ENCODE peak calls at places on chromosome 9, in four cellular contexts. One of them, this sample, is unnamed.

GRCh38 chr9:83471223-83471622 is 67.0 kb downstream of the FRMD3 start:
- DNase-seq in amniotic stem cell: no peak
- DNase-seq in NCI-H1417: no peak
- DNase-seq in adrenal gland: no peak
- DNase-seq in this sample: no peak

GRCh38 chr9:15299374-15299939 is 7.6 kb downstream of the TTC39B start:
- DNase-seq in amniotic stem cell: no peak
- DNase-seq in NCI-H1417: no peak
- DNase-seq in adrenal gland: no peak
- DNase-seq in this sample: no peak

GRCh38 chr9:121634800-121635261 is 16.6 kb upstream of the DAB2IP start:
- DNase-seq in amniotic stem cell: no peak
- DNase-seq in NCI-H1417: peak
- DNase-seq in adrenal gland: no peak
- DNase-seq in this sample: no peak

GRCh38 chr9:137083418-137084004 is 3.3 kb upstream of the MAN1B1 start:
- DNase-seq in amniotic stem cell: peak
- DNase-seq in NCI-H1417: no peak
- DNase-seq in adrenal gland: peak
- DNase-seq in this sample: peak

GRCh38 chr9:119221281-119221680 is 148.0 kb downstream of the BRINP1 start:
- DNase-seq in amniotic stem cell: no peak
- DNase-seq in NCI-H1417: no peak
- DNase-seq in adrenal gland: no peak
- DNase-seq in this sample: no peak

GRCh38 chr9:107922246-107922645 is 432.7 kb upstream of the KLF4 start:
- DNase-seq in amniotic stem cell: no peak
- DNase-seq in NCI-H1417: no peak
- DNase-seq in adrenal gland: no peak
- DNase-seq in this sample: no peak

GRCh38 chr9:26165426-26165825 is 487.2 kb upstream of the TUSC1 start:
- DNase-seq in amniotic stem cell: no peak
- DNase-seq in NCI-H1417: no peak
- DNase-seq in adrenal gland: no peak
- DNase-seq in this sample: no peak

GRCh38 chr9:677461-678097 is 163.9 kb upstream of the DMRT1 start:
- DNase-seq in amniotic stem cell: no peak
- DNase-seq in NCI-H1417: peak
- DNase-seq in adrenal gland: no peak
- DNase-seq in this sample: no peak

GRCh38 chr9:82180711-82181110 is 192.1 kb downstream of the SPATA31D1 start:
- DNase-seq in amniotic stem cell: no peak
- DNase-seq in NCI-H1417: no peak
- DNase-seq in adrenal gland: no peak
- DNase-seq in this sample: no peak

GRCh38 chr9:21995652-21996275 is 1.2 kb downstream of the CDKN2B-AS1 start:
- DNase-seq in amniotic stem cell: no peak
- DNase-seq in NCI-H1417: no peak
- DNase-seq in adrenal gland: peak
- DNase-seq in this sample: no peak

GRCh38 chr9:3842839-3843238 is 317.0 kb upstream of the RFX3 start:
- DNase-seq in amniotic stem cell: no peak
- DNase-seq in NCI-H1417: no peak
- DNase-seq in adrenal gland: no peak
- DNase-seq in this sample: no peak

GRCh38 chr9:81266674-81267073 is 422.7 kb downstream of the TLE1 start:
- DNase-seq in amniotic stem cell: no peak
- DNase-seq in NCI-H1417: no peak
- DNase-seq in adrenal gland: no peak
- DNase-seq in this sample: no peak

GRCh38 chr9:83656952-83657351 is 34.0 kb downstream of the IDNK start:
- DNase-seq in amniotic stem cell: no peak
- DNase-seq in NCI-H1417: no peak
- DNase-seq in adrenal gland: no peak
- DNase-seq in this sample: no peak

GRCh38 chr9:112868956-112869594 is 21.6 kb downstream of the SLC46A2 start:
- DNase-seq in amniotic stem cell: no peak
- DNase-seq in NCI-H1417: no peak
- DNase-seq in adrenal gland: no peak
- DNase-seq in this sample: no peak

GRCh38 chr9:129011761-129012281 is 16.3 kb downstream of the SH3GLB2 start:
- DNase-seq in amniotic stem cell: no peak
- DNase-seq in NCI-H1417: no peak
- DNase-seq in adrenal gland: no peak
- DNase-seq in this sample: no peak

GRCh38 chr9:70625078-70625477 is 210.6 kb upstream of the KLF9 start:
- DNase-seq in amniotic stem cell: no peak
- DNase-seq in NCI-H1417: no peak
- DNase-seq in adrenal gland: no peak
- DNase-seq in this sample: no peak

GRCh38 chr9:33926746-33927485 is 110.0 kb downstream of the UBE2R2 start:
- DNase-seq in amniotic stem cell: no peak
- DNase-seq in NCI-H1417: no peak
- DNase-seq in adrenal gland: no peak
- DNase-seq in this sample: no peak

GRCh38 chr9:106307670-106308069 is 555.3 kb upstream of the ZNF462 start:
- DNase-seq in amniotic stem cell: no peak
- DNase-seq in NCI-H1417: no peak
- DNase-seq in adrenal gland: no peak
- DNase-seq in this sample: no peak

GRCh38 chr9:86854898-86855523 is 92.3 kb downstream of the GAS1 start:
- DNase-seq in amniotic stem cell: peak
- DNase-seq in NCI-H1417: peak
- DNase-seq in adrenal gland: no peak
- DNase-seq in this sample: no peak

GRCh38 chr9:129383005-129383414 is 204.9 kb upstream of the IER5L start:
- DNase-seq in amniotic stem cell: no peak
- DNase-seq in NCI-H1417: peak
- DNase-seq in adrenal gland: peak
- DNase-seq in this sample: no peak

GRCh38 chr9:131627846-131628820 is 82.8 kb downstream of the PRRT1B start:
- DNase-seq in amniotic stem cell: no peak
- DNase-seq in NCI-H1417: peak
- DNase-seq in adrenal gland: peak
- DNase-seq in this sample: no peak

GRCh38 chr9:69605406-69605805 is 66.8 kb downstream of the APBA1 start:
- DNase-seq in amniotic stem cell: no peak
- DNase-seq in NCI-H1417: peak
- DNase-seq in adrenal gland: no peak
- DNase-seq in this sample: no peak

GRCh38 chr9:91817106-91817492 is 132.9 kb downstream of the ROR2 start:
- DNase-seq in amniotic stem cell: no peak
- DNase-seq in NCI-H1417: no peak
- DNase-seq in adrenal gland: no peak
- DNase-seq in this sample: no peak

GRCh38 chr9:21974542-21975409 is 19.4 kb downstream of the CDKN2A start:
- DNase-seq in amniotic stem cell: peak
- DNase-seq in NCI-H1417: no peak
- DNase-seq in adrenal gland: peak
- DNase-seq in this sample: no peak

GRCh38 chr9:22244141-22245011 is 202.2 kb upstream of the DMRTA1 start:
- DNase-seq in amniotic stem cell: peak
- DNase-seq in NCI-H1417: peak
- DNase-seq in adrenal gland: no peak
- DNase-seq in this sample: no peak